ENCODE peak calls at places on chromosomes 5 and 9, in six cellular contexts. S is pulmonary artery endothelial cell; Q is AG09309; Y is NCI-H526 treated with DMSO at 0.1 percent for 48 hours; T is activated T-cell treated with anti-CD3 and anti-CD28 coated beads for 24 hours; H is activated T-helper 1 cell treated with anti-CD3 and anti-CD28 coated beads, Interleukin-2, amount 50 U/mL, for 16 hours. R is an unnamed sample.

GRCh38 chr5:22226423-22226822 is 626.7 kb downstream of the CDH12 start:
- DNase-seq in Q (no peak), H (no peak), S (no peak), Y (no peak), T (no peak), R (no peak)

GRCh38 chr5:38994329-38994927 is 79.8 kb downstream of the RICTOR start:
- DNase-seq in H (no peak), S (peak), T (no peak), Q (peak), Y (peak), R (no peak)

GRCh38 chr9:91378695-91379127 is 17.0 kb upstream of the AUH start:
- DNase-seq in T (no peak), S (peak), Q (peak), Y (no peak), H (no peak), R (no peak)

GRCh38 chr5:137563646-137564474 is 64.7 kb upstream of the SPOCK1 start:
- DNase-seq in H (no peak), Y (no peak), Q (peak), S (peak), T (no peak), R (no peak)

GRCh38 chr9:98708103-98708932 is 417 bp downstream of the GABBR2 start:
- DNase-seq in S (no peak), H (no peak), Y (no peak), Q (no peak), T (no peak), R (no peak)

GRCh38 chr5:67576112-67576511 is 379.5 kb upstream of the CD180 start:
- DNase-seq in Q (no peak), H (no peak), Y (no peak), S (no peak), T (no peak), R (no peak)

GRCh38 chr9:35385042-35385441 is 104.9 kb upstream of the RUSC2 start:
- DNase-seq in S (peak), T (no peak), Q (peak), H (no peak), Y (no peak), R (no peak)

GRCh38 chr9:95462419-95463121 is 54.2 kb downstream of the PTCH1 start:
- DNase-seq in Q (peak), T (peak), H (peak), Y (peak), S (peak), R (peak)

GRCh38 chr5:123164019-123164418 is 75.0 kb downstream of the PRDM6 start:
- DNase-seq in S (no peak), T (no peak), H (no peak), Y (no peak), Q (no peak), R (no peak)

GRCh38 chr5:78287833-78288232 is 6.7 kb downstream of the AP3B1 start:
- DNase-seq in S (peak), Q (peak), T (no peak), H (no peak), Y (no peak), R (no peak)

GRCh38 chr5:158658439-158659230 is 441.1 kb downstream of the EBF1 start:
- DNase-seq in T (no peak), Y (no peak), S (no peak), Q (no peak), H (no peak), R (no peak)

GRCh38 chr5:42993516-42994284 is 46.4 kb downstream of the ANXA2R start:
- DNase-seq in H (peak), Y (no peak), T (no peak), Q (no peak), S (peak), R (no peak)

GRCh38 chr9:6096821-6097220 is 81.4 kb upstream of the RANBP6 start:
- DNase-seq in T (no peak), H (no peak), Y (no peak), S (no peak), Q (peak), R (no peak)

GRCh38 chr9:119020284-119020683 is 349.0 kb downstream of the BRINP1 start:
- DNase-seq in Q (no peak), T (no peak), Y (no peak), S (no peak), H (no peak), R (no peak)

GRCh38 chr9:91208837-91209236 is 152.9 kb downstream of the AUH start:
- DNase-seq in S (no peak), H (no peak), T (no peak), Y (no peak), Q (no peak), R (no peak)

GRCh38 chr9:33690156-33690908 is 105.0 kb upstream of the PRSS3 start:
- DNase-seq in Q (no peak), T (no peak), Y (peak), H (no peak), S (no peak), R (no peak)

GRCh38 chr9:109926321-109926959 is 146.4 kb downstream of the PALM2AKAP2 start:
- DNase-seq in Y (no peak), S (no peak), Q (no peak), T (no peak), H (no peak), R (no peak)

GRCh38 chr5:160298189-160298588 is 14.2 kb downstream of the CCNJL start:
- DNase-seq in H (no peak), Y (no peak), Q (no peak), S (no peak), T (no peak), R (no peak)

R was measured in stimulated activated CD4-positive, alpha-beta T cell treated with anti-CD3 and anti-CD28 coated beads, Interleukin-1b, Interleukin-23, amount 100 ng/mL, for 1 hour.